ENCODE peak calls at places on chromosomes 2 and 18, in eight cellular contexts. R is Daoy; M is left cardiac atrium; X is T-cell; H is naive thymus-derived CD8-positive, alpha-beta T cell; W is tibial artery; L is left colon; D is endodermal cell. S is an unnamed sample.

GRCh38 chr18:26710460-26711096 is 154.9 kb downstream of the AQP4 start:
- DNase-seq in R (peak), M (no peak), X (no peak), H (no peak), W (no peak), L (no peak), D (peak), S (peak)

GRCh38 chr2:125185691-125186270 is 1160.7 kb downstream of the CNTNAP5 start:
- DNase-seq in R (no peak), M (no peak), X (no peak), H (no peak), W (no peak), L (no peak), D (peak), S (no peak)

GRCh38 chr18:55503167-55503820 is 84.7 kb downstream of the TCF4 start:
- DNase-seq in R (no peak), M (no peak), X (no peak), H (no peak), W (no peak), L (no peak), D (no peak), S (no peak)

GRCh38 chr2:153404792-153405191 is 73.8 kb downstream of the RPRM start:
- DNase-seq in R (no peak), M (no peak), X (no peak), H (no peak), W (no peak), L (no peak), D (no peak), S (no peak)

GRCh38 chr2:189601043-189601442 is 20.5 kb upstream of the SLC40A1 start:
- DNase-seq in R (peak), M (no peak), X (no peak), H (no peak), W (no peak), L (no peak), D (no peak), S (peak)

GRCh38 chr2:216502776-216503629 is 4.4 kb downstream of the RPL37A start:
- DNase-seq in R (no peak), M (no peak), X (no peak), H (no peak), W (no peak), L (no peak), D (no peak), S (no peak)

GRCh38 chr2:11775384-11775783 is 29.0 kb downstream of the LPIN1 start:
- DNase-seq in R (peak), M (no peak), X (peak), H (peak), W (no peak), L (no peak), D (no peak), S (no peak)

GRCh38 chr2:66127656-66128055 is 307.3 kb upstream of the MEIS1 start:
- DNase-seq in R (no peak), M (no peak), X (no peak), H (no peak), W (no peak), L (no peak), D (peak), S (no peak)

GRCh38 chr2:1749489-1749748 is 5.1 kb upstream of the PXDN start:
- DNase-seq in R (no peak), M (no peak), X (no peak), H (no peak), W (no peak), L (peak), D (peak), S (no peak)

GRCh38 chr2:45184606-45185005 is 175.4 kb upstream of the SIX2 start:
- DNase-seq in R (peak), M (no peak), X (no peak), H (no peak), W (no peak), L (no peak), D (no peak), S (peak)

GRCh38 chr2:120978359-120979050 is 242.8 kb downstream of the GLI2 start:
- DNase-seq in R (no peak), M (no peak), X (no peak), H (no peak), W (no peak), L (no peak), D (no peak), S (no peak)

GRCh38 chr2:190980630-190981214 is 33.2 kb downstream of the STAT1 start:
- DNase-seq in R (no peak), M (no peak), X (no peak), H (no peak), W (no peak), L (no peak), D (no peak), S (no peak)

GRCh38 chr18:38305941-38306340 is 740.3 kb upstream of the CELF4 start:
- DNase-seq in R (no peak), M (no peak), X (no peak), H (no peak), W (no peak), L (no peak), D (no peak), S (no peak)

GRCh38 chr2:24855703-24856102 is 62.5 kb downstream of the CENPO start:
- DNase-seq in R (peak), M (peak), X (no peak), H (no peak), W (peak), L (no peak), D (no peak), S (no peak)

GRCh38 chr2:158184556-158185343 is 83.1 kb downstream of the UPP2 start:
- DNase-seq in R (no peak), M (no peak), X (no peak), H (no peak), W (no peak), L (no peak), D (no peak), S (no peak)

GRCh38 chr2:226489765-226490164 is 309.9 kb downstream of the IRS1 start:
- DNase-seq in R (peak), M (no peak), X (no peak), H (no peak), W (no peak), L (no peak), D (no peak), S (no peak)

GRCh38 chr2:130755234-130756040 is at the start of gene AMER3:
- DNase-seq in R (no peak), M (no peak), X (no peak), H (no peak), W (no peak), L (no peak), D (peak), S (no peak)

GRCh38 chr2:24016376-24016761 is 6.5 kb downstream of the MFSD2B start:
- DNase-seq in R (no peak), M (no peak), X (no peak), H (no peak), W (no peak), L (no peak), D (no peak), S (no peak)

GRCh38 chr2:241036964-241037421 is 38.6 kb downstream of the SNED1 start:
- DNase-seq in R (no peak), M (no peak), X (no peak), H (no peak), W (no peak), L (no peak), D (no peak), S (no peak)

GRCh38 chr18:8709248-8710059 is 4.1 kb downstream of the MTCL1 start:
- DNase-seq in R (no peak), M (no peak), X (no peak), H (no peak), W (no peak), L (no peak), D (no peak), S (no peak)

GRCh38 chr2:53568463-53568862 is 199.1 kb upstream of the CHAC2 start:
- DNase-seq in R (peak), M (no peak), X (no peak), H (no peak), W (no peak), L (no peak), D (no peak), S (no peak)

GRCh38 chr2:235064980-235065379 is 113.2 kb downstream of the SH3BP4 start:
- DNase-seq in R (no peak), M (no peak), X (no peak), H (no peak), W (no peak), L (no peak), D (no peak), S (no peak)

GRCh38 chr2:44097322-44097907 is 71.3 kb upstream of the PPM1B start:
- DNase-seq in R (no peak), M (no peak), X (no peak), H (no peak), W (no peak), L (no peak), D (no peak), S (no peak)

GRCh38 chr18:13335903-13336302 is 117.3 kb downstream of the LDLRAD4 start:
- DNase-seq in R (no peak), M (no peak), X (no peak), H (no peak), W (no peak), L (no peak), D (no peak), S (no peak)

GRCh38 chr18:10526211-10526949 is 553 bp downstream of the NAPG start:
- DNase-seq in R (peak), M (peak), X (peak), H (no peak), W (peak), L (peak), D (peak), S (no peak)

GRCh38 chr2:19863303-19864041 is 38.3 kb downstream of the TTC32 start:
- DNase-seq in R (peak), M (peak), X (peak), H (peak), W (peak), L (peak), D (peak), S (peak)

GRCh38 chr18:23071285-23071684 is 64.0 kb upstream of the CABLES1 start:
- DNase-seq in R (peak), M (peak), X (peak), H (peak), W (no peak), L (peak), D (no peak), S (peak)

GRCh38 chr2:38945372-38945771 is 55.7 kb downstream of the ARHGEF33 start:
- DNase-seq in R (no peak), M (no peak), X (no peak), H (no peak), W (no peak), L (no peak), D (no peak), S (no peak)

GRCh38 chr2:73282924-73283544 is 1.2 kb downstream of the FBXO41 start:
- DNase-seq in R (no peak), M (no peak), X (no peak), H (no peak), W (no peak), L (no peak), D (no peak), S (no peak)

GRCh38 chr2:70541481-70542020 is 12.1 kb downstream of the TGFA start:
- DNase-seq in R (peak), M (no peak), X (no peak), H (no peak), W (no peak), L (no peak), D (no peak), S (peak)

GRCh38 chr18:60493066-60493465 is 120.5 kb upstream of the MC4R start:
- DNase-seq in R (no peak), M (no peak), X (no peak), H (no peak), W (no peak), L (no peak), D (peak), S (no peak)

GRCh38 chr2:54522624-54523281 is 66.6 kb downstream of the SPTBN1 start:
- DNase-seq in R (peak), M (no peak), X (peak), H (peak), W (no peak), L (peak), D (peak), S (peak)

GRCh38 chr18:69985239-69985638 is 37.6 kb upstream of the CD226 start:
- DNase-seq in R (no peak), M (no peak), X (no peak), H (no peak), W (no peak), L (no peak), D (peak), S (no peak)